ENCODE peak calls at places on chromosomes 7 and 10, in eight cellular contexts. Z, R, I, T, J, E, C and N are unnamed samples.

GRCh38 chr10:131658476-131659110 is 242.2 kb upstream of the PPP2R2D start:
- DNase-seq in Z (no peak), R (no peak), I (no peak), T (no peak), J (no peak), E (no peak), C (no peak), N (no peak)

GRCh38 chr7:14924398-14924797 is 21.8 kb upstream of the DGKB start:
- DNase-seq in Z (no peak), R (no peak), I (no peak), T (no peak), J (no peak), E (no peak), C (no peak), N (no peak)

GRCh38 chr7:99102809-99103690 is 40.9 kb downstream of the SMURF1 start:
- DNase-seq in Z (no peak), R (no peak), I (no peak), T (no peak), J (no peak), E (no peak), C (peak; percentile 70), N (peak; percentile 88)

GRCh38 chr7:4706384-4707032 is 24.4 kb downstream of the FOXK1 start:
- DNase-seq in Z (no peak), R (no peak), I (no peak), T (no peak), J (no peak), E (no peak), C (peak; percentile 78), N (no peak)

GRCh38 chr10:64211466-64211865 is 690.3 kb downstream of the REEP3 start:
- DNase-seq in Z (no peak), R (no peak), I (no peak), T (no peak), J (no peak), E (no peak), C (no peak), N (no peak)

GRCh38 chr10:33010132-33011037 is 52.4 kb upstream of the ITGB1 start:
- DNase-seq in Z (no peak), R (no peak), I (no peak), T (peak; percentile 93), J (no peak), E (peak; percentile 20), C (peak; percentile 95), N (peak; percentile 97)

GRCh38 chr7:141701489-141702046 is 398 bp downstream of the DENND11 start:
- DNase-seq in Z (peak; percentile 62), R (peak; percentile 28), I (peak; percentile 67), T (no peak), J (peak; percentile 39), E (peak; percentile 51), C (peak; percentile 11), N (no peak)

GRCh38 chr7:27952393-27953290 is 212.7 kb downstream of the TAX1BP1 start:
- DNase-seq in Z (no peak), R (no peak), I (no peak), T (no peak), J (no peak), E (no peak), C (peak; percentile 42), N (no peak)

GRCh38 chr10:61937631-61938284 is 36.3 kb downstream of the ARID5B start:
- DNase-seq in Z (no peak), R (no peak), I (no peak), T (peak; percentile 60), J (no peak), E (no peak), C (peak; percentile 61), N (peak; percentile 75)

GRCh38 chr10:1550291-1550595 is 187.1 kb downstream of the ADARB2 start:
- DNase-seq in Z (no peak), R (no peak), I (no peak), T (no peak), J (no peak), E (no peak), C (no peak), N (no peak)

GRCh38 chr10:11003739-11004515 is 13.7 kb upstream of the CELF2 start:
- DNase-seq in Z (no peak), R (no peak), I (no peak), T (no peak), J (no peak), E (no peak), C (peak; percentile 17), N (no peak)
- H3K27ac ChIP-seq in Z (no peak overlapping the region), R (no peak overlapping the region), I (no peak overlapping the region), T (no peak overlapping the region), J (no peak overlapping the region), E (no peak overlapping the region), C (no peak overlapping the region), N (no peak overlapping the region)

GRCh38 chr7:131652194-131652593 is 95.8 kb upstream of the PODXL start:
- DNase-seq in Z (no peak), R (no peak), I (no peak), T (no peak), J (no peak), E (no peak), C (no peak), N (no peak)

GRCh38 chr7:131649003-131649541 is 92.6 kb upstream of the PODXL start:
- DNase-seq in Z (no peak), R (no peak), I (no peak), T (no peak), J (no peak), E (no peak), C (no peak), N (no peak)

GRCh38 chr7:131646203-131646602 is 89.8 kb upstream of the PODXL start:
- DNase-seq in Z (no peak), R (no peak), I (no peak), T (no peak), J (no peak), E (no peak), C (no peak), N (no peak)

GRCh38 chr7:131649879-131650278 is 93.5 kb upstream of the PODXL start:
- DNase-seq in Z (no peak), R (no peak), I (no peak), T (no peak), J (no peak), E (no peak), C (no peak), N (no peak)

GRCh38 chr7:131648491-131648890 is 92.1 kb upstream of the PODXL start:
- DNase-seq in Z (no peak), R (no peak), I (no peak), T (no peak), J (no peak), E (no peak), C (no peak), N (no peak)
- H3K27ac ChIP-seq in Z (no peak overlapping the region), R (no peak overlapping the region), I (no peak overlapping the region), T (no peak overlapping the region), J (peak overlapping the region; percentile 58), E (no peak overlapping the region), C (no peak overlapping the region), N (no peak overlapping the region)

GRCh38 chr10:46080886-46081285 is 34.8 kb upstream of the MSMB start:
- DNase-seq in Z (no peak), R (no peak), I (no peak), T (no peak), J (no peak), E (no peak), C (no peak), N (no peak)
- H3K27ac ChIP-seq in Z (no peak overlapping the region), R (no peak overlapping the region), I (no peak overlapping the region), T (no peak overlapping the region), J (no peak overlapping the region), E (no peak overlapping the region), C (no peak overlapping the region), N (no peak overlapping the region)

GRCh38 chr10:12397931-12398330 is 48.6 kb downstream of the CAMK1D start:
- DNase-seq in Z (no peak), R (no peak), I (no peak), T (no peak), J (no peak), E (no peak), C (peak; percentile 44), N (no peak)
- H3K27ac ChIP-seq in Z (no peak overlapping the region), R (no peak overlapping the region), I (no peak overlapping the region), T (no peak overlapping the region), J (no peak overlapping the region), E (no peak overlapping the region), C (peak overlapping the region; percentile 62), N (no peak overlapping the region)

GRCh38 chr7:50405246-50405645 is 44.9 kb downstream of the FIGNL1 start:
- DNase-seq in Z (no peak), R (no peak), I (no peak), T (no peak), J (no peak), E (no peak), C (no peak), N (no peak)
- H3K27ac ChIP-seq in Z (no peak overlapping the region), R (no peak overlapping the region), I (no peak overlapping the region), T (no peak overlapping the region), J (no peak overlapping the region), E (no peak overlapping the region), C (no peak overlapping the region), N (no peak overlapping the region)

GRCh38 chr7:40234046-40234445 is 99.2 kb downstream of the SUGCT start:
- DNase-seq in Z (no peak), R (no peak), I (peak; percentile 75), T (no peak), J (no peak), E (peak; percentile 21), C (no peak), N (no peak)
- H3K27ac ChIP-seq in Z (no peak overlapping the region), R (no peak overlapping the region), I (peak overlapping the region; percentile 38), T (no peak overlapping the region), J (no peak overlapping the region), E (no peak overlapping the region), C (no peak overlapping the region), N (no peak overlapping the region)

DNA sequence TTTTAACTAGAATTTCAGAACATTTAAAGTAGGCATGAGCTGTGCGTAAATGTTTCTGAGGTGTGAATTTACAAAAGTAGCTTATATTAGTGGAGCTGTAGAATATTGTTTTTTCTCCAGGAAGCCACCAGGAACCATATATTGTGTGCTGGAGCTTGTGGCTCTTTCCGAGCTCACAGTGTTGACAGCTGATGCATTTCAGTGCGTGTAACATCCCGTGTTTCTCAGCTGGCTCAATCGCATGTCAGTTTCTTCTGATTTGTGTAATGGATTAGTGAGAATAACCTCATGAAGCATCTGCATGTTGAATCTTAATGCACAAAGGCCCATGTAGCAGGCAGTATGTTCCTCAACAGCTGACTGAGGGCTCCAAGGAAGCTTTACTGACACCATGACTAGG is 39.3 kb downstream of the VKORC1L1 start:
- DNase-seq in Z (no peak), R (no peak), I (no peak), T (no peak), J (no peak), E (no peak), C (no peak), N (no peak)
- H3K27ac ChIP-seq in Z (no peak overlapping the region), R (no peak overlapping the region), I (no peak overlapping the region), T (no peak overlapping the region), J (no peak overlapping the region), E (no peak overlapping the region), C (no peak overlapping the region), N (no peak overlapping the region)

GRCh38 chr7:148478551-148478950 is 112.0 kb upstream of the C7orf33 start:
- DNase-seq in Z (no peak), R (no peak), I (no peak), T (no peak), J (no peak), E (no peak), C (no peak), N (no peak)
- H3K27ac ChIP-seq in Z (no peak overlapping the region), R (no peak overlapping the region), I (no peak overlapping the region), T (no peak overlapping the region), J (no peak overlapping the region), E (no peak overlapping the region), C (no peak overlapping the region), N (no peak overlapping the region)

DNA sequence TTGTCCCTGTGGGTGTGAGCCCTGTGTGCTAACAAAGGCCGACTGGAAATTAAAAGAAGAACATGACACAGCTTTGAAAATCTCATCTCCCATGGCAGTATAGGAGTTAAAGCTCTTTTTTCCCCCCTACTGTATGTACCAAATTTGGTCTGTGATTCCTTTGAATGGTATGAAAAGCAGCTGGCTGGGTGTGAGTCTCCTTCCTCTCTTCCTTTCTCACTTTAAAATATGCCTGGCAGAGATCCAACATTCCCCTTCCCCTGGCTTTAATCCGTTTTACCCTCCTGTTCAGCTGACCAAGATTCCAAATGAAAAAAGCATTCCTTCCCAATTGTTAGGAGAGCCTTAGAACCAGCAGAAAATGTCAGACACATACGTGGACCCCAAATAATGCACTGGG is 225.0 kb upstream of the CELF2 start:
- DNase-seq in Z (no peak), R (no peak), I (no peak), T (no peak), J (no peak), E (no peak), C (peak; percentile 95), N (peak; percentile 51)
- H3K27ac ChIP-seq in Z (peak overlapping the region; percentile 90), R (no peak overlapping the region), I (no peak overlapping the region), T (peak overlapping the region; percentile 90), J (peak overlapping the region; percentile 6), E (no peak overlapping the region), C (peak overlapping the region; percentile 88), N (peak overlapping the region; percentile 99)